ENCODE peak calls at places on chromosomes 4 and X, in four cellular contexts. One of them, this sample, is unnamed.

GRCh38 chr4:38383646-38384121 is 280.3 kb upstream of the KLF3 start:
- DNase-seq in left ventricle myocardium inferior: no peak
- DNase-seq in fibroblast of mammary gland: peak
- DNase-seq in DMS153: no peak
- DNase-seq in this sample: no peak

GRCh38 chr4:113756005-113756410 is 5.5 kb downstream of the CAMK2D start:
- DNase-seq in fibroblast of mammary gland: peak
- DNase-seq in DMS153: no peak
- DNase-seq in left ventricle myocardium inferior: no peak
- DNase-seq in this sample: peak

GRCh38 chr4:5925419-5926187 is 32.7 kb upstream of the CRMP1 start:
- DNase-seq in fibroblast of mammary gland: no peak
- DNase-seq in left ventricle myocardium inferior: no peak
- DNase-seq in DMS153: no peak
- DNase-seq in this sample: no peak

GRCh38 chrX:35104626-35105025 is 162.0 kb downstream of the FAM47B start:
- DNase-seq in left ventricle myocardium inferior: no peak
- DNase-seq in DMS153: no peak
- DNase-seq in fibroblast of mammary gland: no peak
- DNase-seq in this sample: no peak

GRCh38 chr4:1976416-1977352 is 32.1 kb downstream of the NELFA start:
- DNase-seq in fibroblast of mammary gland: no peak
- DNase-seq in left ventricle myocardium inferior: no peak
- DNase-seq in DMS153: no peak
- DNase-seq in this sample: no peak

GRCh38 chrX:110992611-110993010 is 103.4 kb upstream of the PAK3 start:
- DNase-seq in DMS153: no peak
- DNase-seq in left ventricle myocardium inferior: no peak
- DNase-seq in fibroblast of mammary gland: peak
- DNase-seq in this sample: peak

GRCh38 chrX:136892412-136892811 is 11.9 kb upstream of the RBMX start:
- DNase-seq in DMS153: no peak
- DNase-seq in fibroblast of mammary gland: no peak
- DNase-seq in left ventricle myocardium inferior: no peak
- DNase-seq in this sample: no peak

GRCh38 chrX:24963823-24964222 is 51.9 kb downstream of the ARX start:
- DNase-seq in DMS153: no peak
- DNase-seq in left ventricle myocardium inferior: no peak
- DNase-seq in fibroblast of mammary gland: no peak
- DNase-seq in this sample: no peak

GRCh38 chr4:47698837-47699236 is 139.0 kb downstream of the CORIN start:
- DNase-seq in left ventricle myocardium inferior: no peak
- DNase-seq in DMS153: no peak
- DNase-seq in fibroblast of mammary gland: no peak
- DNase-seq in this sample: no peak

GRCh38 chr4:123446791-123447474 is 50.3 kb downstream of the SPRY1 start:
- DNase-seq in fibroblast of mammary gland: no peak
- DNase-seq in left ventricle myocardium inferior: no peak
- DNase-seq in DMS153: no peak
- DNase-seq in this sample: no peak

GRCh38 chr4:27921236-27921635 is 1060.6 kb downstream of the STIM2 start:
- DNase-seq in left ventricle myocardium inferior: no peak
- DNase-seq in DMS153: no peak
- DNase-seq in fibroblast of mammary gland: peak
- DNase-seq in this sample: no peak

GRCh38 chr4:138627096-138627495 is 384.9 kb upstream of the SLC7A11 start:
- DNase-seq in fibroblast of mammary gland: peak
- DNase-seq in left ventricle myocardium inferior: no peak
- DNase-seq in DMS153: no peak
- DNase-seq in this sample: no peak

GRCh38 chrX:15906544-15906943 is 51.9 kb upstream of the AP1S2 start:
- DNase-seq in left ventricle myocardium inferior: no peak
- DNase-seq in DMS153: no peak
- DNase-seq in fibroblast of mammary gland: no peak
- DNase-seq in this sample: peak

GRCh38 chrX:39336709-39337294 is 535.5 kb downstream of the MID1IP1 start:
- DNase-seq in DMS153: peak
- DNase-seq in left ventricle myocardium inferior: no peak
- DNase-seq in fibroblast of mammary gland: no peak
- DNase-seq in this sample: no peak

GRCh38 chrX:120732461-120732860 is 102.6 kb upstream of the C1GALT1C1 start:
- DNase-seq in DMS153: no peak
- DNase-seq in fibroblast of mammary gland: peak
- DNase-seq in left ventricle myocardium inferior: no peak
- DNase-seq in this sample: no peak

GRCh38 chrX:23811135-23811781 is 28.3 kb downstream of the SAT1 start:
- DNase-seq in DMS153: no peak
- DNase-seq in fibroblast of mammary gland: peak
- DNase-seq in left ventricle myocardium inferior: no peak
- DNase-seq in this sample: no peak

GRCh38 chrX:101357166-101357795 is 8.7 kb upstream of the TIMM8A start:
- DNase-seq in DMS153: no peak
- DNase-seq in fibroblast of mammary gland: peak
- DNase-seq in left ventricle myocardium inferior: no peak
- DNase-seq in this sample: no peak

GRCh38 chrX:107686026-107686425 is 57.7 kb downstream of the PRPS1 start:
- DNase-seq in left ventricle myocardium inferior: no peak
- DNase-seq in DMS153: no peak
- DNase-seq in fibroblast of mammary gland: peak
- DNase-seq in this sample: no peak

GRCh38 chr4:160835789-160836188 is 1328.0 kb downstream of the FSTL5 start:
- DNase-seq in DMS153: peak
- DNase-seq in left ventricle myocardium inferior: no peak
- DNase-seq in fibroblast of mammary gland: no peak
- DNase-seq in this sample: no peak

GRCh38 chr4:173505924-173506779 is 23.9 kb downstream of the HAND2 start:
- DNase-seq in DMS153: peak
- DNase-seq in left ventricle myocardium inferior: peak
- DNase-seq in fibroblast of mammary gland: peak
- DNase-seq in this sample: peak

GRCh38 chr4:54063224-54063623 is 1.2 kb downstream of the CHIC2 start:
- DNase-seq in DMS153: no peak
- DNase-seq in left ventricle myocardium inferior: no peak
- DNase-seq in fibroblast of mammary gland: peak
- DNase-seq in this sample: no peak

GRCh38 chr4:22312113-22312512 is 203.8 kb downstream of the ADGRA3 start:
- DNase-seq in left ventricle myocardium inferior: no peak
- DNase-seq in fibroblast of mammary gland: no peak
- DNase-seq in DMS153: no peak
- DNase-seq in this sample: no peak

GRCh38 chrX:73916931-73917657 is 354.1 kb downstream of the CHIC1 start:
- DNase-seq in DMS153: no peak
- DNase-seq in left ventricle myocardium inferior: no peak
- DNase-seq in fibroblast of mammary gland: peak
- DNase-seq in this sample: no peak

GRCh38 chrX:10636337-10636736 is 16.0 kb upstream of the MID1 start:
- DNase-seq in left ventricle myocardium inferior: no peak
- DNase-seq in fibroblast of mammary gland: peak
- DNase-seq in DMS153: peak
- DNase-seq in this sample: peak

GRCh38 chrX:4175221-4175620 is 461.8 kb upstream of the PRKX start:
- DNase-seq in DMS153: no peak
- DNase-seq in left ventricle myocardium inferior: no peak
- DNase-seq in fibroblast of mammary gland: no peak
- DNase-seq in this sample: no peak

GRCh38 chrX:12410523-12410922 is 272.2 kb downstream of the FRMPD4 start:
- DNase-seq in DMS153: no peak
- DNase-seq in left ventricle myocardium inferior: no peak
- DNase-seq in fibroblast of mammary gland: no peak
- DNase-seq in this sample: no peak

GRCh38 chr4:133938061-133938460 is 263.5 kb downstream of the PABPC4L start:
- DNase-seq in DMS153: no peak
- DNase-seq in fibroblast of mammary gland: no peak
- DNase-seq in left ventricle myocardium inferior: no peak
- DNase-seq in this sample: no peak

GRCh38 chr4:110619401-110620247 is 3.3 kb downstream of the PITX2 start:
- DNase-seq in left ventricle myocardium inferior: no peak
- DNase-seq in DMS153: no peak
- DNase-seq in fibroblast of mammary gland: no peak
- DNase-seq in this sample: no peak